ENCODE peak calls at places on chromosomes 4 and X, in five cellular contexts. One of them, this sample, is unnamed.

GRCh38 chr4:97778174-97778573 is 365.1 kb downstream of the STPG2 start:
- DNase-seq in aorta: no peak
- DNase-seq in MV-4-11: no peak
- DNase-seq in tibial nerve: no peak
- DNase-seq in WTC11: peak
- DNase-seq in this sample: no peak

GRCh38 chr4:137861682-137862081 is 329.4 kb upstream of the PCDH18 start:
- DNase-seq in aorta: no peak
- DNase-seq in MV-4-11: no peak
- DNase-seq in tibial nerve: no peak
- DNase-seq in WTC11: no peak
- DNase-seq in this sample: no peak

GRCh38 chr4:125283702-125284279 is 31.0 kb upstream of the FAT4 start:
- DNase-seq in aorta: no peak
- DNase-seq in MV-4-11: peak
- DNase-seq in tibial nerve: no peak
- DNase-seq in WTC11: no peak
- DNase-seq in this sample: no peak

GRCh38 chr4:43132010-43132582 is 239.6 kb downstream of the GRXCR1 start:
- DNase-seq in aorta: peak
- DNase-seq in MV-4-11: peak
- DNase-seq in tibial nerve: peak
- DNase-seq in WTC11: peak
- DNase-seq in this sample: no peak

GRCh38 chrX:126799059-126799458 is 20.5 kb upstream of the PRR32 start:
- DNase-seq in aorta: no peak
- DNase-seq in MV-4-11: peak
- DNase-seq in tibial nerve: no peak
- DNase-seq in WTC11: no peak
- DNase-seq in this sample: no peak

GRCh38 chr4:6617246-6617645 is 23.2 kb upstream of the MRFAP1 start:
- DNase-seq in aorta: peak
- DNase-seq in MV-4-11: no peak
- DNase-seq in tibial nerve: no peak
- DNase-seq in WTC11: no peak
- DNase-seq in this sample: no peak

GRCh38 chr4:36053931-36054330 is 190.4 kb downstream of the ARAP2 start:
- DNase-seq in aorta: no peak
- DNase-seq in MV-4-11: no peak
- DNase-seq in tibial nerve: no peak
- DNase-seq in WTC11: no peak
- DNase-seq in this sample: no peak

GRCh38 chr4:99483636-99484035 is 27.2 kb upstream of the C4orf17 start:
- DNase-seq in aorta: no peak
- DNase-seq in MV-4-11: no peak
- DNase-seq in tibial nerve: no peak
- DNase-seq in WTC11: no peak
- DNase-seq in this sample: no peak

GRCh38 chr4:18689308-18689915 is 667.9 kb upstream of the LCORL start:
- DNase-seq in aorta: no peak
- DNase-seq in MV-4-11: peak
- DNase-seq in tibial nerve: peak
- DNase-seq in WTC11: peak
- DNase-seq in this sample: peak

GRCh38 chr4:183700407-183700806 is 41.3 kb downstream of the TRAPPC11 start:
- DNase-seq in aorta: no peak
- DNase-seq in MV-4-11: no peak
- DNase-seq in tibial nerve: no peak
- DNase-seq in WTC11: no peak
- DNase-seq in this sample: no peak

GRCh38 chrX:88612870-88613329 is 134.1 kb upstream of the CPXCR1 start:
- DNase-seq in aorta: no peak
- DNase-seq in MV-4-11: no peak
- DNase-seq in tibial nerve: no peak
- DNase-seq in WTC11: no peak
- DNase-seq in this sample: no peak

GRCh38 chr4:154622598-154622997 is 10.1 kb upstream of the FGG start:
- DNase-seq in aorta: no peak
- DNase-seq in MV-4-11: peak
- DNase-seq in tibial nerve: no peak
- DNase-seq in WTC11: no peak
- DNase-seq in this sample: no peak

GRCh38 chr4:23614284-23614892 is 275.5 kb downstream of the PPARGC1A start:
- DNase-seq in aorta: no peak
- DNase-seq in MV-4-11: peak
- DNase-seq in tibial nerve: no peak
- DNase-seq in WTC11: no peak
- DNase-seq in this sample: no peak

GRCh38 chrX:145856181-145856580 is 38.6 kb downstream of the SLITRK2 start:
- DNase-seq in aorta: no peak
- DNase-seq in MV-4-11: no peak
- DNase-seq in tibial nerve: no peak
- DNase-seq in WTC11: no peak
- DNase-seq in this sample: no peak

GRCh38 chr4:20019310-20020015 is 232.2 kb upstream of the SLIT2 start:
- DNase-seq in aorta: no peak
- DNase-seq in MV-4-11: no peak
- DNase-seq in tibial nerve: no peak
- DNase-seq in WTC11: no peak
- DNase-seq in this sample: no peak

GRCh38 chrX:112380541-112381278 is 298.1 kb upstream of the TRPC5 start:
- DNase-seq in aorta: peak
- DNase-seq in MV-4-11: no peak
- DNase-seq in tibial nerve: no peak
- DNase-seq in WTC11: no peak
- DNase-seq in this sample: no peak

This sample was measured in T-helper 1 cell.